ENCODE peak calls at places on chromosomes 1 and 21, in four cellular contexts. C is MCF 10A, X is psoas muscle, W is GM13977. U is an unnamed sample.

GRCh38 chr1:163822933-163823511 is 501.3 kb downstream of the NUF2 start:
- DNase-seq in X (no peak), C (no peak), W (no peak), U (no peak)

GRCh38 chr1:240464099-240464498 is 147.9 kb downstream of the GREM2 start:
- DNase-seq in W (no peak), C (peak), X (no peak), U (no peak)

GRCh38 chr1:24999906-25000305 is 69.8 kb upstream of the RUNX3 start:
- DNase-seq in C (no peak), X (peak), W (no peak), U (no peak)

GRCh38 chr1:173638043-173639021 is 3.2 kb downstream of the TEX50 start:
- DNase-seq in W (no peak), C (no peak), X (no peak), U (no peak)

GRCh38 chr1:12140016-12140415 is 26.8 kb upstream of the TNFRSF1B start:
- DNase-seq in C (no peak), W (no peak), X (no peak), U (no peak)

GRCh38 chr21:39523398-39523797 is 71.6 kb downstream of the SH3BGR start:
- DNase-seq in C (peak), W (no peak), X (no peak), U (no peak)

GRCh38 chr1:1119272-1119890 is 3.5 kb upstream of the C1orf159 start:
- DNase-seq in W (no peak), X (no peak), C (no peak), U (no peak)

GRCh38 chr1:230120949-230121381 is 53.9 kb downstream of the GALNT2 start:
- DNase-seq in X (no peak), C (peak), W (no peak), U (no peak)

GRCh38 chr1:193633991-193634390 is 447.6 kb upstream of the B3GALT2 start:
- DNase-seq in W (no peak), C (no peak), X (no peak), U (no peak)

GRCh38 chr1:11845641-11846335 is 1.8 kb downstream of the NPPA start:
- DNase-seq in X (no peak), C (peak), W (no peak), U (peak)

GRCh38 chr1:8015809-8016165 is 10.3 kb downstream of the ERRFI1 start:
- DNase-seq in C (peak), X (no peak), W (no peak), U (no peak)

GRCh38 chr1:116286541-116286971 is 86.5 kb upstream of the ATP1A1 start:
- DNase-seq in W (no peak), X (no peak), C (peak), U (no peak)

GRCh38 chr1:62229932-62230331 is 35.3 kb downstream of the L1TD1 start:
- DNase-seq in C (peak), W (no peak), X (no peak), U (no peak)

GRCh38 chr1:199403421-199404116 is 623.9 kb upstream of the NR5A2 start:
- DNase-seq in X (no peak), C (no peak), W (no peak), U (no peak)

GRCh38 chr1:63804829-63805484 is 31.1 kb downstream of the ROR1 start:
- DNase-seq in X (no peak), C (no peak), W (no peak), U (no peak)

GRCh38 chr1:63798284-63798683 is 24.5 kb downstream of the ROR1 start:
- DNase-seq in W (no peak), X (no peak), C (no peak), U (no peak)

GRCh38 chr1:63799324-63799723 is 25.5 kb downstream of the ROR1 start:
- DNase-seq in W (no peak), X (no peak), C (no peak), U (no peak)

GRCh38 chr1:63799810-63800209 is 26.0 kb downstream of the ROR1 start:
- DNase-seq in W (no peak), X (no peak), C (no peak), U (no peak)

DNA sequence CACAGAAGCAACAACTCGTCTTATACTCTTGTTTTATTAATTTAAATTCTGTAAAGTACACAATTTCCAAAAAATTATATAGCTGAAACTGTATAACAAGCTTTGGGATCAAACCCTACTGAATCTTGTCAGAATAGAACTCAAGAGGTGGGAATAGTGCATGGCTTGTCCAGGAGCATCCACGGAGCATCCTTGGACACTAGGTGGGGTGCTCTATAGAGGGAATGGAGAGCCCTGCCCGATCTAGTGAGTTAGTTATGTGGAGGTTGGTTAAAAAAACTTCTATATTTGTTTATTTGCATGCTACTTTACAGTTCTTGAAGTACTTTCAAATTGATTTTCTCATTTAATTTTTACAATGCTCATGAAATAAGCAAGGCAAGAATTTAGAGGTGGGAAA is 28.3 kb downstream of the ROR1 start:
- DNase-seq in C (no peak), X (no peak), W (no peak), U (no peak)
- TF ChIP-seq CTCF in C (no peak), X (no peak), W (no peak), U (no peak)

GRCh38 chr1:201375169-201375568 is 2.3 kb downstream of the TNNT2 start:
- DNase-seq in X (no peak), C (no peak), W (no peak), U (no peak)
- TF ChIP-seq CTCF in X (no peak), C (no peak), W (no peak), U (no peak)

GRCh38 chr1:183012301-183012994 is 10.8 kb upstream of the LAMC1 start:
- DNase-seq in W (no peak), C (no peak), X (no peak), U (no peak)
- TF ChIP-seq CTCF in W (no peak), C (no peak), X (no peak), U (no peak)

GRCh38 chr1:248821641-248822040 is 4.1 kb downstream of the SH3BP5L start:
- DNase-seq in W (no peak), X (no peak), C (no peak), U (no peak)

GRCh38 chr1:248822148-248823032 is 3.3 kb downstream of the SH3BP5L start:
- DNase-seq in W (no peak), X (no peak), C (no peak), U (no peak)

GRCh38 chr1:248818505-248819374 is 7.0 kb downstream of the SH3BP5L start:
- DNase-seq in W (peak), X (no peak), C (no peak), U (peak)

GRCh38 chr1:248820041-248820585 is 5.6 kb downstream of the SH3BP5L start:
- DNase-seq in C (no peak), X (no peak), W (no peak), U (no peak)

GRCh38 chr1:248821101-248821500 is 4.6 kb downstream of the SH3BP5L start:
- DNase-seq in W (no peak), X (no peak), C (peak), U (no peak)
- TF ChIP-seq CTCF in W (no peak), X (no peak), C (no peak), U (no peak)

GRCh38 chr1:165942062-165942461 is 114.6 kb downstream of the UCK2 start:
- DNase-seq in W (no peak), X (no peak), C (no peak), U (no peak)

GRCh38 chr1:165941531-165941930 is 114.1 kb downstream of the UCK2 start:
- DNase-seq in C (no peak), W (no peak), X (no peak), U (no peak)

GRCh38 chr1:165945911-165946310 is 118.5 kb downstream of the UCK2 start:
- DNase-seq in C (no peak), X (no peak), W (no peak), U (no peak)

GRCh38 chr1:165938844-165939243 is 111.4 kb downstream of the UCK2 start:
- DNase-seq in C (no peak), W (no peak), X (no peak), U (no peak)

DNA sequence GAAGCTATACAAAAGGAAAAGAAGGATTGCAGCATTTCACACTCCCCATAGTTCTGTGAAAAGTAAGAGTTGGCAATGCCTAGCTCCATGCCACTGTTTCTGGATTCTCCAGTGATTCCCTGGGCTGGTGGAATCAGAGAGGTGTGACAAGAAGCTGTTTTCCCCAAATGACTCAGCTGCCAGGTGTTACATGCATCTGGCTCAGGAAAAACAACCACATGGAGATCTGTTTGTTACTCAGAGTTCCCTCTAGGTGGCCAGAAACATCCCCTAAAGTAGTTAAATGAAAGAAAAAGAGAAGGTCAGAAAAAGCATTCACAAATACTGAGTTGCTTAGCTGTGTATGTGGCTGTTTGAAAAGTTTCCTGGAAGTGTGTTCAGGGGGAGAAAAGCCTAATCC is 115.8 kb downstream of the UCK2 start:
- DNase-seq in W (peak), C (peak), X (no peak), U (no peak)
- TF ChIP-seq CTCF in W (no peak), C (no peak), X (no peak), U (no peak)

U was measured in GM20000.